ENCODE peak calls at places on chromosome 19, in nine cellular contexts. C, N, W, V, E, U, T, K and H are unnamed samples.

GRCh38 chr19:33394006-33394722 is 20.7 kb downstream of the CEBPG start:
- DNase-seq in C (peak; percentile 78), N (peak; percentile 70), W (peak; percentile 82), V (peak; percentile 69), E (no peak), U (no peak), T (peak; percentile 65), K (no peak), H (no peak)

GRCh38 chr19:33785795-33786194 is 10.9 kb upstream of the KCTD15 start:
- DNase-seq in C (no peak), N (no peak), W (peak; percentile 18), V (peak; percentile 70), E (no peak), U (no peak), T (no peak), K (no peak), H (no peak)

GRCh38 chr19:12847159-12848139 is 9.1 kb downstream of the MAST1 start:
- DNase-seq in C (peak; percentile 96), N (peak; percentile 83), W (peak; percentile 66), V (peak; percentile 73), E (peak; percentile 88), U (peak; percentile 85), T (peak; percentile 83), K (peak; percentile 90), H (peak; percentile 93)

GRCh38 chr19:48487544-48487943 is 18.4 kb downstream of the CYTH2 start:
- DNase-seq in C (no peak), N (no peak), W (no peak), V (no peak), E (no peak), U (no peak), T (no peak), K (no peak), H (no peak)

GRCh38 chr19:47272448-47273312 is 2.0 kb upstream of the INAFM1 start:
- DNase-seq in C (no peak), N (peak; percentile 55), W (peak; percentile 32), V (no peak), E (peak; percentile 48), U (no peak), T (peak; percentile 47), K (peak; percentile 59), H (no peak)

GRCh38 chr19:47186337-47187022 is 44.5 kb downstream of the BBC3 start:
- DNase-seq in C (peak; percentile 80), N (no peak), W (no peak), V (no peak), E (peak; percentile 29), U (no peak), T (no peak), K (no peak), H (no peak)

GRCh38 chr19:54484451-54484850 is 11.4 kb upstream of the CDC42EP5 start:
- DNase-seq in C (no peak), N (no peak), W (no peak), V (no peak), E (no peak), U (no peak), T (no peak), K (no peak), H (peak; percentile 40)

GRCh38 chr19:12884926-12885748 is 1.9 kb downstream of the KLF1 start:
- DNase-seq in C (peak; percentile 96), N (peak; percentile 74), W (peak; percentile 46), V (peak; percentile 28), E (peak; percentile 93), U (peak; percentile 87), T (no peak), K (peak; percentile 91), H (no peak)

GRCh38 chr19:1266818-1267440 is 2.2 kb upstream of the CIRBP start:
- DNase-seq in C (peak; percentile 97), N (peak; percentile 76), W (peak; percentile 42), V (no peak), E (peak; percentile 67), U (peak; percentile 82), T (no peak), K (no peak), H (peak; percentile 83)

GRCh38 chr19:44841255-44841654 is 4.8 kb upstream of the NECTIN2 start:
- DNase-seq in C (no peak), N (no peak), W (no peak), V (no peak), E (peak; percentile 86), U (no peak), T (no peak), K (no peak), H (no peak)

GRCh38 chr19:12793290-12794195 is 2.3 kb downstream of the JUNB start:
- DNase-seq in C (peak; percentile 99), N (peak; percentile 96), W (peak; percentile 94), V (peak; percentile 92), E (peak; percentile 95), U (peak; percentile 94), T (peak; percentile 90), K (peak; percentile 79), H (peak; percentile 95)

GRCh38 chr19:40717325-40717879 is 490 bp downstream of the ITPKC start:
- DNase-seq in C (no peak), N (no peak), W (peak; percentile 21), V (no peak), E (no peak), U (peak; percentile 55), T (peak; percentile 22), K (no peak), H (no peak)

DNA sequence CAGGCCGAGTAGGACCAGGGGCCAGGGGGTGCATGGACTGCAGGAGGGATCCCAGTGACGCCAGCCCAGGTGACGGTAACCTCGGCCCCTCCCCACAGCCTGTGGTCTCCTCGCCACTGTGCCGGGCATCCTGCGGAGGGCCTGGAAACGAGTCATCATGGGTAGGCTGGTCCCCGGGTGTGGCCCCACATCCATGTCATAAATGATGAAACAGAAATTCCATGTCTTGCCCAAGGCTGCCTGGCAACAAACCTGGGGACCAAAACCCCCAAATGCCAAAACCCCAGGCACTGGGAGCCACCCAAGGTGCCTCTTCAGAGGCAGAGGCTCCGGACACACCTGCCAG is 20.9 kb downstream of the MAP2K2 start:
- DNase-seq in C (no peak), N (no peak), W (peak; percentile 29), V (no peak), E (no peak), U (no peak), T (no peak), K (no peak), H (no peak)
- TF ChIP-seq CTCF in C (no peak), N (no peak), W (no peak), V (no peak), E (no peak), U (no peak), T (no peak), K (no peak), H (no peak)

DNA sequence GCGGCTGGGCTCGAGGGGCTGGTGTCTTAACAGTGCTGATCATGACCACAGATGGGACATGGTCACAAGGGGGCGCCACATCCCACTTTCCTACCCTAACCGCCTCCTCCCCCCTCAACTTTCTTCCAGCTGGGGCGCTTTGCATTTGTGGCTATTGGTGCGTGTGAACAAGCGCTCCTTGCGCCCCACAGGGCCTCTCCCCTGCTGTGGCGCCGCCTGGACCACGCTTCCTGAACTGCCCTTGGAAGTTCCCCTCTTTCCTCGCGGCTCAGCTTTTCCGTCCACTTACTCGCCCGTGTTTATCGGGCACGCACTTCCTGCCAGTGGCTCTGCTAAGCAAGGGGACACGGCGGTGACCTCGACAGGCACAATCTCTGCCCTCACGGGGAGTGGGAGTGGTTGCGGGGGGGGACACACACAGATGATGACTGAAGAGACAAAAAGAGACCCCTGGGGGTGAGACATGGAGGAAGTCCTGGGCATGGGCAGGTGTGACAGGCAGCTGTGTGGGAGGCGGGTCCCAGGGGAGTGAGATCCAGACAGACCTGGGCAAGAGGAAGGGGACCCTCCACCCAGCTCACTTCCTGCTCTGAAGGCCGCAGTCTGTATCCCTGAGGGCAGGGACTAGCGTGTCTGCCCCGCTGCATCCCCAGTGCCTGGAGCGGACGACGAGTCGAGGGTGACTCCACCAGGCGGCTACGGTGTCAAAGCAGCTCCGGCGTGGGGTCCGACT is 40.3 kb downstream of the ZNF787 start:
- DNase-seq in C (peak; percentile 92), N (peak; percentile 86), W (peak; percentile 77), V (peak; percentile 78), E (peak; percentile 82), U (peak; percentile 76), T (peak; percentile 75), K (peak; percentile 77), H (peak; percentile 14)
- H3K4me3 ChIP-seq in C (peak overlapping the region; percentile 36), N (peak overlapping the region; percentile 20), W (no peak overlapping the region), V (peak overlapping the region; percentile 40), E (peak overlapping the region; percentile 6), U (peak overlapping the region; percentile 32), T (peak overlapping the region; percentile 41), K (no peak overlapping the region), H (peak overlapping the region; percentile 45)

GRCh38 chr19:49918089-49918488 is 10.9 kb upstream of the ATF5 start:
- DNase-seq in C (no peak), N (no peak), W (no peak), V (no peak), E (no peak), U (no peak), T (no peak), K (no peak), H (no peak)

GRCh38 chr19:49915271-49915670 is 13.7 kb upstream of the ATF5 start:
- DNase-seq in C (no peak), N (no peak), W (no peak), V (no peak), E (no peak), U (no peak), T (no peak), K (no peak), H (no peak)

GRCh38 chr19:49913720-49914119 is 15.3 kb upstream of the ATF5 start:
- DNase-seq in C (no peak), N (no peak), W (no peak), V (no peak), E (no peak), U (no peak), T (no peak), K (no peak), H (no peak)

GRCh38 chr19:49920624-49921363 is 8.2 kb upstream of the ATF5 start:
- DNase-seq in C (no peak), N (no peak), W (no peak), V (no peak), E (no peak), U (no peak), T (no peak), K (no peak), H (no peak)

GRCh38 chr19:49916839-49917733 is 11.9 kb upstream of the ATF5 start:
- DNase-seq in C (no peak), N (no peak), W (no peak), V (no peak), E (no peak), U (no peak), T (no peak), K (no peak), H (no peak)
- TF ChIP-seq CTCF in C (peak; percentile 13), N (no peak), W (peak; percentile 8), V (no peak), E (no peak), U (no peak), T (no peak), K (peak; percentile 26), H (no peak)

DNA sequence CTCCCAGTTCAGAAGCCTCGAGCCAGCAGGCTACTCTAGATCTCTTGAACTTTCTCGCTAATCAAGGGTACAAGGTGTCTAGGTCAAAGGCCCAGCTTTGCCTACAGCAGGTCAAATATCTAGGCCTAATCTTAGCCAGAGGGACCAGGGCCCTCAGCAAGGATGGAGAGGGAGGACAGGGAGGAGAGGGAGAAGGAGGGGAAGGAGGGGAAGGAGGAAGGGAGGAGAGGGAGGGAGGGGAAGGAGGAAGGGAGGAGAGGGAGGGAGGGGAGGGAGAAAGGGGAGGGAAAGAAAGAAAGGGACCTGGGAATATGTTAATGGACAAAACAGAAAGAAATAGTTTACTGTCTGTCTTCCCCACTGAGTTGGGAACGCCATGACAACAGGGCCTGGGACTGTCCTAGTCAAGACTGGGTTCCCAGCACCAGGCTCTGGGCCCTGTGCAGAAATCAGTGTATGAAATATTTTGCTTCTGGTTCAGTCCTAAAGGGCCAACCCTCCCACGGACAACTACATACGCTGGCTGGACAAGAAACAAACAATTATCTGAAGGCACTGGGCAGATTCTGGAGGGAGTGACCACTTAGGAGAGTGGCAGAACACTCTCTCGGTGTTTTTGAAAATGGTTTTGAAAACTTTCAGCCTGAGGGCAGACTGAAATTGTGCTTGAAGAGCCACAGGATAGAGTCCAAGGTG is 4.6 kb downstream of the ECH1 start:
- DNase-seq in C (no peak), N (no peak), W (no peak), V (no peak), E (no peak), U (no peak), T (no peak), K (no peak), H (no peak)
- H3K4me3 ChIP-seq in C (no peak overlapping the region), N (no peak overlapping the region), W (no peak overlapping the region), V (no peak overlapping the region), E (no peak overlapping the region), U (no peak overlapping the region), T (no peak overlapping the region), K (no peak overlapping the region), H (no peak overlapping the region)